ENCODE peak calls at places on chromosome 19, in six cellular contexts. Q is GM23248, T is GM23338, V is OCI-LY7, S is HCT116, K is neural progenitor cell. E is an unnamed sample.

GRCh38 chr19:44576843-44577565 is 36.4 kb upstream of the IGSF23 start:
- DNase-seq in Q (peak), T (peak), V (peak), S (peak), K (peak), E (peak)

GRCh38 chr19:28170066-28170465 is 1042.9 kb downstream of the UQCRFS1 start:
- DNase-seq in Q (no peak), T (no peak), V (no peak), S (no peak), K (peak), E (no peak)

GRCh38 chr19:53977429-53977990 is 13.9 kb upstream of the CACNG6 start:
- DNase-seq in Q (peak), T (peak), V (peak), S (peak), K (peak), E (peak)

GRCh38 chr19:28397311-28397710 is 815.6 kb downstream of the UQCRFS1 start:
- DNase-seq in Q (peak), T (no peak), V (no peak), S (no peak), K (no peak), E (no peak)

GRCh38 chr19:40315812-40316475 is 30.8 kb upstream of the AKT2 start:
- DNase-seq in Q (no peak), T (no peak), V (no peak), S (no peak), K (no peak), E (no peak)

GRCh38 chr19:54882758-54883157 is 8.7 kb downstream of the FCAR start:
- DNase-seq in Q (no peak), T (no peak), V (peak), S (no peak), K (no peak), E (peak)

GRCh38 chr19:52660981-52661380 is 22.8 kb upstream of the ZNF83 start:
- DNase-seq in Q (no peak), T (no peak), V (no peak), S (no peak), K (no peak), E (peak)

GRCh38 chr19:42111384-42111783 is 20.9 kb downstream of the POU2F2 start:
- DNase-seq in Q (peak), T (no peak), V (no peak), S (no peak), K (no peak), E (no peak)

GRCh38 chr19:13880059-13880672 is 3.2 kb downstream of the NANOS3 start:
- DNase-seq in Q (peak), T (peak), V (peak), S (peak), K (peak), E (peak)

GRCh38 chr19:4675346-4675745 is 5.2 kb upstream of the MYDGF start:
- DNase-seq in Q (no peak), T (no peak), V (no peak), S (no peak), K (no peak), E (no peak)

GRCh38 chr19:4676955-4677731 is 7.0 kb upstream of the MYDGF start:
- DNase-seq in Q (peak), T (peak), V (peak), S (peak), K (peak), E (peak)

GRCh38 chr19:4679416-4679815 is 9.3 kb upstream of the MYDGF start:
- DNase-seq in Q (no peak), T (no peak), V (no peak), S (no peak), K (no peak), E (no peak)

GRCh38 chr19:4682417-4683200 is 12.5 kb upstream of the MYDGF start:
- DNase-seq in Q (no peak), T (no peak), V (no peak), S (no peak), K (no peak), E (no peak)

GRCh38 chr19:4678881-4679379 is 8.8 kb upstream of the MYDGF start:
- DNase-seq in Q (peak), T (peak), V (peak), S (peak), K (peak), E (peak)
- TF ChIP-seq EZH2phosphoT487 in Q (no peak), T (no peak), V (no peak), S (no peak), K (no peak), E (no peak)

DNA sequence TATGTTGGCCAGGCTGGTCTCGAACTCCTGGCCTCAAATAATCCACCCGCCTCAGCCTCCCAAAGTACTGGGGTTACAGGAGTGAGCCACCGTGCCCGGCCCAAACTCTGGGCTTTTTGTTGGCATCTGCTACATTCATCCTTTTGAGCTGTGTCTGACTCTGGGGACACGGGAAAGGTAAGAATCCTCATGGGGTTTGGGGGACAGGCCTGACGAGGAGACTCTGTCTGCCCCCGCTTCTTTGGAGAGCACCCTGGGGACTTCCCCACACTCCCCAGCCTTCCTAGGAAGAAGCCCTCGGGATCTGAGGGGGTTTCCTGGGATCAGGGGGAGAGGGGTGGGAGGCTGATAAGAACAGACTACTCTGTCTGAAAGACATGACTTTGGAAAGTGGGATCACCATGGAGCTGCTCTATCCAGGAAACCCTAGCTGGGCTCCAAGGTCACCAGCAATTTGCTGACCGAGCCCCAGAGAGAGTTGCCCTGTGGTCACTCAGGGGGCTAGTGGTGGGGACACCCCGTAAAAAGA is 8.1 kb upstream of the FCER2 start:
- DNase-seq in Q (no peak), T (no peak), V (no peak), S (no peak), K (no peak), E (no peak)
- H3K4me2 ChIP-seq in Q (no peak), T (no peak), V (no peak), S (no peak), K (no peak), E (no peak)

DNA sequence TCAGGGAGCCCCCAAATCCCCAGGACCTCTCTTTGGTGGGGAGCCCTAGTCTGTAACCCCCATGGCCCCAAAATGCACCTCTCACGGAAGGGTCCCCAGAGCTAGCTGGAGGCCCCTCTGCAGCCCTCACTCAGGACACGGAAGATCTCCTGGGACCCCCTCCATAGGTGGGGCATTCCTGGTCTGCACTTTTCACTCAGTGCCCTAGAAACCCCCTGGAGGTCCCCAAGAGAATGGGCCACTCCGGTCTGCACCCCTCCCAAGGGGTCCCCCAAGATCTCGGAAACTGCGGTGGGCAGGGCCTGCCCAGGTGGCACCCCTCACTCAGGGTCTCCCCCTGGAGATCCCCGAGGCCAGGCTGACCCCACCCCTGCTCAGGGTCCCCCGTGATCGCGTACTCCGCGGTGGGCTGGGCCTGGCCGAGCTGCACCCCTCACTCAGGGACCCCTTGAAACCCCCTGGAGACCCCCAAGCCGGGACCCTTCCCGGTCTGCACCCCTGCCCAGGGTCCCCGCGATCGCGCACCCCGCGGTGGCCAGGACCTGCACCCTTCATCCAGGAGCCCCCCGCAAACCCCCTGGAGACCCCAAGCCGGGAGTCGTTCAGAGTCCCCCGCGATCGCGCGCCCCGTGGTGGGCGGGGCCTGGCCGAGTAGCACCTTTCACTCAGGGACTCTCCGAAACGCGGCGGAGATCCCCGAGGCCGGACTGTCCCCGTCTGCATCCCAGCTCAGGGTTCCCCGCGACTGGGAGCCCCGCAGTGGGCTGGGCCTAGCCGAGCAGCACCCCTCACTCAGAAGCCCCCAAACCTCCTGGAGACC is 1.1 kb downstream of the LMNB2 start:
- DNase-seq in Q (peak), T (no peak), V (peak), S (no peak), K (peak), E (no peak)
- H2AFZ ChIP-seq in Q (peak), T (no peak), V (no peak), S (no peak), K (peak), E (peak)

GRCh38 chr19:16952046-16952445 is 63.2 kb downstream of the F2RL3 start:
- DNase-seq in Q (no peak), T (no peak), V (no peak), S (no peak), K (no peak), E (no peak)

GRCh38 chr19:16951529-16951928 is 62.7 kb downstream of the F2RL3 start:
- DNase-seq in Q (no peak), T (no peak), V (no peak), S (no peak), K (no peak), E (peak)

GRCh38 chr19:16957855-16958254 is 68.8 kb downstream of the CPAMD8 start:
- DNase-seq in Q (no peak), T (no peak), V (no peak), S (no peak), K (no peak), E (no peak)

DNA sequence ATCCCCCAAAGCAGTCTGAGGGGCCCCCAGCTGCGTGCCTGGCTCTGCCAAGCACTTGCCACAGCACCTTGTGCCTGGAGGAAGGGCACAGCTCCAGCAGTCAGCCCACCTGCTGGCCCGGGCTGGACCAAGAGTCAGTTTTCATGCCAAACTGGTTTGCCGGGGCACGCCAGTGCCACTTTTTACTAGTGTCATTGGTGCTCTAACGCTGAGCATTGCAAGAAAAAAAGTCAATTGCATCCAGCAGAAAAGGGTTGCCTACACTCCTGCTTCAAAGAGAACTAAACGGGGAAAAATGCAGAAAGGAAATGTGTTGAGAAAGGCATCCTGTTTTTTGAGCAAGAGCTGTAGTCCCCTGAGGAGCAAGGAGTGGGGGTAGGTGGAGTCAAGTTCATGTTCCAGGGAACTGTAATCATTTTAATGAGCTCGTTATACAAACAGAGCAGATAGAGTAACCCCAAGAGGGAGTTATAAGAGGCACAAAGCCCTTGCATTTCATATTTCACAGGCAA is 68.4 kb downstream of the F2RL3 start:
- DNase-seq in Q (no peak), T (no peak), V (no peak), S (no peak), K (no peak), E (peak)
- TF ChIP-seq EZH2phosphoT487 in Q (no peak), T (no peak), V (no peak), S (no peak), K (no peak), E (no peak)

GRCh38 chr19:10295847-10296591 is 6.3 kb downstream of the ICAM5 start:
- DNase-seq in Q (peak), T (peak), V (no peak), S (no peak), K (peak), E (no peak)
- H3K4me2 ChIP-seq in Q (peak), T (peak), V (peak), S (no peak), K (peak), E (no peak)

GRCh38 chr19:31357315-31357673 is 8.1 kb upstream of the TSHZ3 start:
- DNase-seq in Q (no peak), T (no peak), V (no peak), S (no peak), K (no peak), E (no peak)
- H2AFZ ChIP-seq in Q (no peak), T (no peak), V (no peak), S (no peak), K (no peak), E (no peak)

DNA sequence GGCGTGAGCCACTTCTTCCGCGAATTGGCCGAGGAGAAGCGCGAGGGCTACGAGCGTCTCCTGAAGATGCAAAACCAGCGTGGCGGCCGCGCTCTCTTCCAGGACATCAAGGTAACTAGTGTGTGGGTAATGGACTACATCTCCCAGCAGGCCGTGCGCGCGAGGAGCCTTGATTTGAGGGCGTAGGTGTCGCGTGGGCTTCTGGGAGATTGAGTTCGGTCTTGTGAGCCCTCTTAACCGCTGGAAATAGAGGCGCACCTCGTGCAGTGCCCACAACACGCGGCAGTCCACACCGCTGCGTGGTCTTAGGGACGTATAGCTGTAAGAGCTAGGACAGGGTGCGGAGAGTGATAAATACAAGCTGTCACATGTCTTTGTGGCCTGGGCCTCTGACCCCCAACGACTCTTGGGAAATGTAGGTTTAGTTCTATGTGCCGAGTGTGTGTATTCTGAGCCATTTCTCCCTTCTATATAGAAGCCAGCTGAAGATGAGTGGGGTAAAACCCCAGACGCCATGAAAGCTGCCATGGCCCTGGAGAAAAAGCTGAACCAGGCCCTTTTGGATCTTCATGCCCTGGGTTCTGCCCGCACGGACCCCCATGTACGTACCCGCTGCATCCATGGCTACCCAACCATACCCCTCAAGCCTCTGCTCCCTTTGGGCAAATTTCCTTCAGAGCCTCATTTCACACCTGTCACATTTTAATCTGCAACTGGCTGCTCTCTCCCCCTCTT is 864 bp downstream of the FTL start:
- DNase-seq in Q (peak), T (peak), V (peak), S (peak), K (peak), E (peak)
- TF ChIP-seq EZH2phosphoT487 in Q (no peak), T (no peak), V (no peak), S (no peak), K (no peak), E (no peak)

GRCh38 chr19:49337267-49338022 is 2.2 kb downstream of the CD37 start:
- DNase-seq in Q (no peak), T (peak), V (no peak), S (no peak), K (no peak), E (no peak)

GRCh38 chr19:49339364-49340068 is 4.3 kb downstream of the CD37 start:
- DNase-seq in Q (peak), T (peak), V (no peak), S (no peak), K (peak), E (peak)

GRCh38 chr19:49336482-49337266 is 1.5 kb downstream of the CD37 start:
- DNase-seq in Q (no peak), T (no peak), V (no peak), S (no peak), K (no peak), E (no peak)

GRCh38 chr19:49338691-49339363 is 3.6 kb downstream of the CD37 start:
- DNase-seq in Q (peak), T (peak), V (peak), S (no peak), K (peak), E (peak)

DNA sequence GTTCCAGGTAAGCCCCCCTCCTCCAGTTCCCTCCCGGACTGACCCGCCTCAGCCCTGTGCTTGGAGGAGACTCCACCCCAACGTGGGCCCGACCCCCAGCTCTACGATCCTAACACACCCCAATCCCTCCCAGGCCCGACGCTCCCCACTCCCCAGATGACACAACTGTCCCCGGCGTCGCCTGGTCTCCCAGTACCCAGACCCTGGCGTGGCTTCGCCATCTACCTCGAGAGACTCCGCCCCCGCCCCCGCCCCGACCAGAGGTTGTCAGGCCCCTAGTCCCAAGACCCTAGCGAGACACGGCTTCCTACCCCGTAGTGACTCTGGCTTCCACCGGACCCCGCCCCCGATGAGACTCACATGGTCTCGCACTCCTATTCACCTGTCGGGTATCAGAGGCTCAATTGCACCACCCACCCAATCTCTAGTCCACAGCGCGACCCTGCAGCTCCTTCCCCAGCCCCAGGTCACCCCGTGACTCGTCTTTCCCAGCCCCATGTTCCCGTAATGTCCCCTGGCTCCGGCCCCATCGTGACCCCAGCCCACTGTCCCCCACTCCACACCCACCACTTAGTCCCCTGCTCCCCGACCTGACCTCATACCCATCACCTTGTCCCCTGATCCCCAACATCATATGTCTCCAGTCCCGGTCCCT is 2.9 kb downstream of the CD37 start:
- DNase-seq in Q (no peak), T (peak), V (peak), S (no peak), K (peak), E (no peak)
- H3K4me2 ChIP-seq in Q (no peak), T (peak), V (peak), S (no peak), K (peak), E (peak)

GRCh38 chr19:58509731-58510083 is 2.1 kb downstream of the SLC27A5 start:
- DNase-seq in Q (no peak), T (no peak), V (no peak), S (no peak), K (no peak), E (no peak)
- H2AFZ ChIP-seq in Q (no peak), T (no peak), V (no peak), S (no peak), K (no peak), E (no peak)

E was measured in PC-3.